ENCODE peak calls at places on chromosomes 13 and 19, in eight cellular contexts. I is ovary, Q is tibial nerve, W is suprapubic skin, A is adrenal gland, S is body of pancreas, Y is IMR-90, X is A549. R is an unnamed sample.

GRCh38 chr13:34361528-34361927 is 543.6 kb downstream of the RFC3 start:
- DNase-seq in S (no peak), Q (no peak), I (no peak), X (no peak), A (no peak), W (no peak), Y (no peak), R (no peak)

GRCh38 chr19:590396-590745 is 690 bp downstream of the HCN2 start:
- DNase-seq in I (no peak), Y (peak), Q (no peak), W (no peak), S (no peak), A (no peak), X (no peak), R (no peak)

GRCh38 chr13:62356977-62357376 is 941.3 kb upstream of the PCDH20 start:
- DNase-seq in Q (no peak), X (no peak), S (no peak), W (no peak), A (no peak), Y (peak), I (no peak), R (no peak)

GRCh38 chr19:14843169-14843568 is 5.6 kb downstream of the OR7A10 start:
- DNase-seq in A (no peak), I (no peak), Y (no peak), Q (no peak), S (no peak), X (no peak), W (no peak), R (no peak)

GRCh38 chr13:111095031-111095840 is 19.9 kb upstream of the ARHGEF7 start:
- DNase-seq in Y (no peak), W (no peak), Q (no peak), I (no peak), A (no peak), S (no peak), X (no peak), R (no peak)

GRCh38 chr13:112760440-112760839 is 70.6 kb downstream of the ATP11A start:
- DNase-seq in W (no peak), A (no peak), X (no peak), Y (peak), I (no peak), S (no peak), Q (no peak), R (no peak)

GRCh38 chr13:71368301-71368700 is 498.7 kb downstream of the DACH1 start:
- DNase-seq in Y (no peak), S (no peak), Q (no peak), A (no peak), W (no peak), I (no peak), X (no peak), R (no peak)

GRCh38 chr19:5672708-5673459 is 7.4 kb downstream of the MICOS13 start:
- DNase-seq in Q (no peak), S (no peak), W (no peak), A (no peak), Y (no peak), X (no peak), I (no peak), R (no peak)

GRCh38 chr13:63843766-63844699 is 2428.4 kb upstream of the PCDH20 start:
- DNase-seq in S (no peak), X (no peak), W (no peak), Y (no peak), I (no peak), Q (no peak), A (no peak), R (no peak)

GRCh38 chr19:2699413-2700142 is 2.9 kb downstream of the GNG7 start:
- DNase-seq in I (no peak), A (no peak), W (no peak), Y (no peak), Q (no peak), S (no peak), X (no peak), R (no peak)

GRCh38 chr19:2700660-2701360 is 1.7 kb downstream of the GNG7 start:
- DNase-seq in A (no peak), Y (no peak), Q (no peak), S (no peak), W (no peak), I (no peak), X (no peak), R (no peak)

GRCh38 chr19:2703077-2703437 is 563 bp upstream of the GNG7 start:
- DNase-seq in S (no peak), Q (no peak), I (no peak), X (no peak), Y (no peak), A (no peak), W (no peak), R (no peak)

GRCh38 chr19:2702170-2703076 is at the start of gene GNG7:
- DNase-seq in A (peak), I (peak), Q (peak), X (peak), S (peak), W (peak), Y (peak), R (peak)

DNA sequence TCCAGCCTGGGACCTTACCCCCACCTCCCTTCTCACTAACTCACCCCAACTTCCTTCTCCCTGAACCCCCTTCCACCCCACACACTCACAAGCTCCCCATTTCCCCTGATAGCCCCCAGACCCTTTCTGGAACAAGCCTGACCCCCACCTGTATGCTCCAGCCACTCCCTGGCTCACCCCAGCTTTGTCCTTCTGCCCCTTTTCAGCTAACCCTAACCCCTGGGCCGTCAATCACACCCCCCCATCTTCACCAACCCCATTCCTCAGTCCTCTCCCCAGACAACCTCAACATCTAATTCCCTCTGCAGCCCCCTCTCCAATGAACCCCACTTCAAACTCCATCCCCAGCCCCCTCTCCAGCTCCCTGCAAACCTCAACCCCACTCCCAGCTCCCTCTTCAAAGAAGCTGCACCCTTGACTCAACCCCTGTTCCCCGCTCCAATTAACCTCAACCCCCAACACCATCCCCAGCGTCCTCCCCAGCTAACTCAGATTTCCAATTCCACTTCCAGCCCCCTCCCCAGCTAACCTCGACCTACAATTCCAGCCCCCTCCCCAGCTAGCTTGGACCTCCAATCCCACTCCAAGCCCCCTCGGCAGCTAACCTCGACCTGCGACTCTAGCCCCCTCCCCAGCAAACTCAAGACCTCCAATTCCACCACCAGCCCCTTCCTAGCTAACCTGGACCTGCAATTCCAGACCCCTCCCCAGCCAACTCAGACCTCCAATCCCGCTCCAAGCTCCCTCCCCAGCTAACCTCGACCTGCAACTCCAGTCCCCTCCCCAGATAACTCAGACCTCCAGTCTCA is 929 bp downstream of the GNG7 start:
- DNase-seq in Q (no peak), X (no peak), S (no peak), W (no peak), Y (no peak), A (no peak), I (no peak), R (no peak)
- H3K4me3 ChIP-seq in Q (peak), X (no peak), S (peak), W (peak), Y (no peak), A (peak), I (peak), R (no peak)

DNA sequence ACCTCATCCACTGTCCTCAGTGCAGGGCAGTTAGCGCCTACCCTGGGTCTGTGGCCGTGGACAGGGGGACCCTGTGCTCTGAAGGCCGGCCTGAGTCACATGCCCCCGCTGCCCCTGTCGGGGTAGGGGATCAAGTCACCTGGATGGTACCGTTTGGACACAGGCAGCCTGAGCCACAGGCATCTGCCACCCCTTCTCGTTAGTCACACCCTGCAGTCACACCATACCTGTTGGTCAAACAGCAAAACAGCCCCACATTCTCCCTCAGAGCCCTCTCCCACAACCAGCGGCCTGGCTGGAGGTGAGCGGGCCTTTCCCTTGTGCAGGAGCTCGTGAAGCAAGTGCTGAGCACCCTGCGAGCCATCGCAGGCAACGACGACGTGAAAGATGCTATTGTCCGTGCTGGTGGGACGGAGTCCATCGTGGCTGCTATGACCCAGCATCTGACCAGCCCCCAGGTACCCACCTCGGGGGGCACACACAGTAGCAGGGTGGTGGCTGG is 8.8 kb upstream of the SLC25A42 start:
- DNase-seq in S (no peak), Q (no peak), A (no peak), Y (no peak), X (no peak), W (no peak), I (no peak), R (no peak)
- TF ChIP-seq POLR2A in S (no peak), Q (no peak), A (no peak), Y (no peak), X (no peak), W (no peak), I (no peak), R (no peak)

GRCh38 chr19:58500242-58500641 is 11.6 kb downstream of the SLC27A5 start:
- DNase-seq in S (no peak), A (no peak), W (no peak), X (no peak), Q (no peak), Y (no peak), I (no peak), R (no peak)

GRCh38 chr19:58499021-58499927 is 12.5 kb downstream of the SLC27A5 start:
- DNase-seq in W (peak), A (peak), S (peak), Q (peak), Y (peak), X (peak), I (peak), R (peak)

GRCh38 chr19:58497634-58498170 is 14.1 kb downstream of the SLC27A5 start:
- DNase-seq in S (no peak), W (no peak), Y (no peak), Q (no peak), X (no peak), A (no peak), I (no peak), R (no peak)

DNA sequence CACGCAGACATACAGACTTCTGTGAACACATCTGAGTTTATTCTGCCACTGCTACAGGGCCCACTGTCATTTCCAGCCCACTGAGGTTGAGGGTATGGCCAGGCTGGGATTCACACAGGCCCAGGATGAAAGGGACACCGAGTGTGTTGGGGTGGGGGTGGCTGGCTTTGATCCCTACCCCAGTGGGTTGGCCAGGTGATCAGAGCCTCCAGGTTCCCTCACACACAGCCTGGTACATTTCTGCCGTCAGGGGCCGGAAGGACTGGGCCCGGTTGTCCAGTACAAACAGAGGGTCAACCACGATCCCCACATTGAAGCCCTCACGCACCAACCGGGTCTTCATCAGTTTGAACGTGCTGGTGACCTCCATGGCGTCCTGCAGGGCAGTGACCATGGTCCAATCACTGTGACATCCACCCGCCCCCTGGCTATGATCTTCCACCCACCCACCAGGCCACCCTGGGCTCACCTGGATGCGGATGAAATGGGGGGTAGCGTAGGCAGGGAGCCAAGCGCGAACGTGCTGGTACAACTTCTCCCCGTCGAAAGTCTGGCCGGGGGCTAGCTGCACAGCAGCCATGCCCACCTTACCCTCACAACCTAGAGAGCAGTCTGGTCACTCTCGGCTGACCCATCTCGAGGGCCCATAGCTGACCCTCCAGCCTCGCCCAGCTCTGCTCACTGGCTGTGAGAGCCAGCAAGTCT is 13.3 kb downstream of the SLC27A5 start:
- DNase-seq in I (peak), A (no peak), S (no peak), Y (no peak), X (no peak), W (peak), Q (no peak), R (no peak)
- H3K4me3 ChIP-seq in I (peak), A (peak), S (peak), Y (peak), X (peak), W (peak), Q (peak), R (peak)

DNA sequence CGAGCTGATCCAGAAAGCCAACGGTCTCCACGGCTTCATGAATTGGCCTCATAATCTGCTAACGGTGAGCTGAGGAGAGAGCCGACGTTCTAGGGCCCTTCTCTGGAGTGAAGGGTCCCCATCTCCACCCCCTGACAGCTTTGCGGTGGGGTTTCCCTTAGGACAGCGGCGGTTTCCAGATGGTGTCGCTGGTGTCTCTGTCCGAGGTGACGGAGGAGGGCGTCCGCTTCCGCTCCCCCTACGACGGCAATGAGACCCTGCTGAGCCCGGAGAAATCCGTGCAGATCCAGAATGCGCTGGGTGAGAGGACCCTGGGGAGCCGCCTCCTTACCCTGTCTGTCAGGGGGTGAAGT is 692 bp downstream of the QTRT1 start:
- DNase-seq in X (no peak), S (no peak), Y (no peak), I (no peak), W (no peak), Q (no peak), A (no peak), R (peak)
- TF ChIP-seq POLR2A in X (no peak), S (no peak), Y (no peak), I (no peak), W (no peak), Q (no peak), A (no peak), R (no peak)

GRCh38 chr19:19193926-19194325 is 1.9 kb downstream of the RFXANK start:
- DNase-seq in Y (no peak), W (no peak), S (no peak), A (no peak), I (no peak), X (no peak), Q (no peak), R (no peak)
- H3K4me3 ChIP-seq in Y (no peak), W (peak), S (no peak), A (no peak), I (no peak), X (no peak), Q (peak), R (peak)

GRCh38 chr13:51977606-51978005 is 33.6 kb downstream of the ATP7B start:
- DNase-seq in Y (no peak), A (no peak), W (no peak), Q (no peak), I (no peak), X (no peak), S (no peak), R (no peak)

GRCh38 chr13:51976890-51977289 is 34.4 kb downstream of the ATP7B start:
- DNase-seq in X (no peak), Q (no peak), A (no peak), I (no peak), S (no peak), W (no peak), Y (no peak), R (no peak)

GRCh38 chr13:51980918-51981317 is 30.3 kb downstream of the ATP7B start:
- DNase-seq in S (no peak), Y (no peak), Q (no peak), X (no peak), I (no peak), A (no peak), W (no peak), R (no peak)

GRCh38 chr13:51981355-51981754 is 29.9 kb downstream of the ATP7B start:
- DNase-seq in S (no peak), Q (no peak), Y (no peak), W (no peak), X (no peak), A (no peak), I (no peak), R (no peak)

GRCh38 chr13:51978836-51979556 is 32.3 kb downstream of the ATP7B start:
- DNase-seq in W (no peak), Q (no peak), Y (no peak), A (no peak), S (peak), I (no peak), X (no peak), R (peak)
- TF ChIP-seq POLR2A in W (no peak), Q (no peak), Y (no peak), A (no peak), S (no peak), I (no peak), X (no peak), R (no peak)

GRCh38 chr19:49064768-49065611 is at the start of gene NTF4:
- DNase-seq in X (peak), Q (no peak), W (no peak), A (no peak), Y (no peak), I (peak), S (peak), R (peak)
- H3K4me3 ChIP-seq in X (peak), Q (peak), W (peak), A (no peak), Y (peak), I (no peak), S (no peak), R (no peak)

GRCh38 chr19:41425174-41426115 is 1.7 kb downstream of the B3GNT8 start:
- DNase-seq in S (no peak), Q (no peak), Y (no peak), I (no peak), X (no peak), A (no peak), W (peak), R (no peak)

GRCh38 chr19:41428481-41428859 is 1.3 kb upstream of the B3GNT8 start:
- DNase-seq in Q (no peak), I (no peak), W (no peak), S (no peak), A (no peak), X (no peak), Y (no peak), R (no peak)

GRCh38 chr19:41426116-41426841 is 895 bp downstream of the B3GNT8 start:
- DNase-seq in I (peak), X (no peak), Y (no peak), Q (no peak), W (peak), A (no peak), S (no peak), R (no peak)

GRCh38 chr19:41427647-41428480 is 690 bp upstream of the B3GNT8 start:
- DNase-seq in I (no peak), Q (peak), A (peak), W (peak), Y (no peak), S (peak), X (no peak), R (peak)

GRCh38 chr19:41426952-41427646 is at the start of gene B3GNT8:
- DNase-seq in S (peak), X (no peak), Q (peak), I (peak), Y (peak), W (peak), A (peak), R (peak)
- TF ChIP-seq POLR2A in S (peak), X (no peak), Q (peak), I (no peak), Y (no peak), W (no peak), A (peak), R (no peak)

R was measured in NB4.